ENCODE peak calls at places on chromosome 5, in six cellular contexts. I, Z, U, S, X and J are unnamed samples.

GRCh38 chr5:78537821-78538220 is 110.8 kb downstream of the LHFPL2 start:
- DNase-seq in X (peak), S (no peak), U (no peak), Z (peak), I (peak), J (peak)

GRCh38 chr5:112372543-112372942 is 46.5 kb downstream of the EPB41L4A start:
- DNase-seq in X (no peak), Z (no peak), S (no peak), I (no peak), U (no peak), J (no peak)

GRCh38 chr5:25744908-25745307 is 1100.1 kb upstream of the CDH10 start:
- DNase-seq in U (no peak), X (no peak), Z (no peak), I (no peak), S (no peak), J (no peak)

GRCh38 chr5:36570268-36570667 is 36.1 kb upstream of the SLC1A3 start:
- DNase-seq in X (no peak), I (peak), S (no peak), Z (no peak), U (no peak), J (no peak)

GRCh38 chr5:169116961-169117461 is 183.9 kb downstream of the SLIT3 start:
- DNase-seq in U (no peak), X (no peak), I (no peak), S (no peak), Z (no peak), J (peak)

GRCh38 chr5:123997354-123998215 is 485.6 kb downstream of the CSNK1G3 start:
- DNase-seq in Z (no peak), X (no peak), I (peak), S (no peak), U (no peak), J (no peak)

GRCh38 chr5:167587768-167588167 is 703.7 kb upstream of the WWC1 start:
- DNase-seq in U (peak), X (peak), S (no peak), I (peak), Z (peak), J (peak)

GRCh38 chr5:74927336-74927735 is 61.1 kb upstream of the FAM169A start:
- DNase-seq in U (no peak), Z (no peak), I (no peak), X (no peak), S (no peak), J (no peak)

GRCh38 chr5:161286066-161286655 is 260.4 kb downstream of the GABRB2 start:
- DNase-seq in Z (no peak), X (peak), S (no peak), I (no peak), U (no peak), J (no peak)

GRCh38 chr5:138096997-138097828 is 13.4 kb downstream of the WNT8A start:
- DNase-seq in S (no peak), X (no peak), Z (no peak), U (no peak), I (no peak), J (no peak)

GRCh38 chr5:129027260-129027659 is 62.0 kb downstream of the SLC27A6 start:
- DNase-seq in Z (no peak), X (no peak), S (no peak), U (no peak), I (no peak), J (no peak)

GRCh38 chr5:58670620-58671019 is 87.7 kb downstream of the RAB3C start:
- DNase-seq in U (no peak), S (no peak), Z (no peak), X (no peak), I (no peak), J (no peak)